ENCODE peak calls at places on chromosomes 6 and 20, in four cellular contexts. One of them, this sample, is unnamed.

GRCh38 chr6:87742106-87742505 is 40.1 kb upstream of the AKIRIN2 start:
- DNase-seq in HepG2: no peak
- DNase-seq in SK-N-SH: no peak
- DNase-seq in GM12878: no peak
- DNase-seq in this sample: no peak

GRCh38 chr6:108673602-108674001 is 112.9 kb downstream of the FOXO3 start:
- DNase-seq in HepG2: peak
- DNase-seq in SK-N-SH: no peak
- DNase-seq in GM12878: no peak
- DNase-seq in this sample: peak

GRCh38 chr20:12243327-12243726 is 325.6 kb downstream of the BTBD3 start:
- DNase-seq in GM12878: no peak
- DNase-seq in SK-N-SH: no peak
- DNase-seq in HepG2: no peak
- DNase-seq in this sample: no peak

GRCh38 chr20:39849664-39850063 is 839.4 kb downstream of the MAFB start:
- DNase-seq in GM12878: no peak
- DNase-seq in HepG2: no peak
- DNase-seq in SK-N-SH: peak
- DNase-seq in this sample: no peak

GRCh38 chr20:35523298-35523888 is 6.1 kb downstream of the C20orf173 start:
- DNase-seq in SK-N-SH: peak
- DNase-seq in GM12878: no peak
- DNase-seq in HepG2: peak
- DNase-seq in this sample: no peak

GRCh38 chr20:44336086-44336485 is 757 bp upstream of the R3HDML start:
- DNase-seq in HepG2: peak
- DNase-seq in GM12878: no peak
- DNase-seq in SK-N-SH: peak
- DNase-seq in this sample: no peak

GRCh38 chr20:64081620-64081964 is 1.7 kb downstream of the OPRL1 start:
- DNase-seq in HepG2: no peak
- DNase-seq in GM12878: no peak
- DNase-seq in SK-N-SH: no peak
- DNase-seq in this sample: no peak

GRCh38 chr20:37226889-37227288 is 34.7 kb downstream of the GHRH start:
- DNase-seq in GM12878: no peak
- DNase-seq in HepG2: no peak
- DNase-seq in SK-N-SH: no peak
- DNase-seq in this sample: no peak

GRCh38 chr6:20791932-20792331 is 257.7 kb downstream of the CDKAL1 start:
- DNase-seq in GM12878: no peak
- DNase-seq in HepG2: no peak
- DNase-seq in SK-N-SH: peak
- DNase-seq in this sample: no peak

GRCh38 chr20:37315293-37316110 is 26.0 kb downstream of the MANBAL start:
- DNase-seq in HepG2: no peak
- DNase-seq in GM12878: no peak
- DNase-seq in SK-N-SH: peak
- DNase-seq in this sample: no peak

GRCh38 chr6:42618686-42619085 is 54.9 kb downstream of the UBR2 start:
- DNase-seq in SK-N-SH: no peak
- DNase-seq in HepG2: no peak
- DNase-seq in GM12878: no peak
- DNase-seq in this sample: no peak

GRCh38 chr20:45372646-45373352 is 5.3 kb downstream of the TP53TG5 start:
- DNase-seq in SK-N-SH: no peak
- DNase-seq in GM12878: no peak
- DNase-seq in HepG2: no peak
- DNase-seq in this sample: no peak

GRCh38 chr20:39105551-39105950 is 143.4 kb downstream of the DHX35 start:
- DNase-seq in GM12878: no peak
- DNase-seq in HepG2: no peak
- DNase-seq in SK-N-SH: no peak
- DNase-seq in this sample: no peak

GRCh38 chr6:81894788-81895221 is 142.3 kb upstream of the TENT5A start:
- DNase-seq in SK-N-SH: no peak
- DNase-seq in HepG2: peak
- DNase-seq in GM12878: no peak
- DNase-seq in this sample: no peak

DNA sequence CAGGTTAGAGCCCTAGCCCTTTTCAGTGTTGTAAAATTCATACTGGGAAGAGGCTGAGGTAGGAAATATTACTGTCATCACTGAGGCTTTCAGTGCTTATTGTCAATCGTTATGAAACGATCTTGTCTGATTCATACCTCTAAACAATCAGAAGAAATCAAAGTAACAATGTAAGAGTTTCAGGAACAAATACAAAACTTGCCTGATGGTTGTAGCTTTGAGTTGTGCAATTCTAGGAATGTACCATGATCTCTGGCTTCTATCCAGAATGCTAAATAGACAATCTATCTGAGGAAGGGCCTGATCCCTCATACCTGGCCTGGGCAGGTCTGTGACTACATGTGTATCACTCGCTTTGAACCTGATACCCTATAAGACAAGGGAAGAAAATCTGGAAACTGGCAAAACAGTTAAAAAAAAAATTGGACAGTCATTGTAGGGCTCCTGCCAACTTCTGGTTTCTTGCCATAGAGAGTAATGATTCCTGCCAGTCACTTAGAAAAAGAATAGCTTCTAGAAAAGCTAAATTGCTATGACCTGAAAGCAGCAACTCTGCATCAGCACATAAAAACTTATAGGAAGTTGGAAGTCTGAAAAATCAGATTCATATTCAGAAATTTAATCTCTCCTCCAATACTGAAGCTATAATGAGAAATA is 234.7 kb downstream of the BTBD9 start:
- DNase-seq in HepG2: peak
- DNase-seq in SK-N-SH: no peak
- DNase-seq in GM12878: no peak
- DNase-seq in this sample: no peak
- TF ChIP-seq ZBTB33 in HepG2: no peak
- TF ChIP-seq ZBTB33 in SK-N-SH: no peak
- TF ChIP-seq ZBTB33 in GM12878: no peak
- TF ChIP-seq ZBTB33 in this sample: no peak

DNA sequence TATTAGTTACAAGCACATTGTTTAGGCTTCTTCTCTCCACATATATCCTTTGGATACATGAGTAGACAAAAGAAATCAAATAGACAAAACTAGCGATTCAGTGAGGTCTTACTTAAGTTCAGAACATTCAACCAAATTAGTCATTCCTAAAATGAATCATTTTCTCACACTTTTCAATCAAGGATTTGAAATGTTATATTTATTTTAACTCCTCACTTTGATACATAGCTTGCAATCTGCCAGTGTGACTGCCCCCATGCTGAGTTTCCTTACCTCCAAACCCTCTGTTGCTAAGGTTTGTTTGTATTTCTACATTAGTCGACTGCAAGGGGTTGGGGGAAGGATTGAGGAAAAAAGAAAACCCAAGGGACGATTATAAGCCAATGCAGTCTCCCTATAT is 3.5 kb upstream of the MOXD1 start:
- DNase-seq in GM12878: no peak
- DNase-seq in SK-N-SH: no peak
- DNase-seq in HepG2: no peak
- DNase-seq in this sample: no peak
- TF ChIP-seq RAD21 in GM12878: no peak
- TF ChIP-seq RAD21 in SK-N-SH: no peak
- TF ChIP-seq RAD21 in HepG2: no peak
- TF ChIP-seq RAD21 in this sample: no peak

GRCh38 chr6:134172020-134172766 is 119.8 kb upstream of the SLC2A12 start:
- DNase-seq in SK-N-SH: no peak
- DNase-seq in GM12878: no peak
- DNase-seq in HepG2: no peak
- DNase-seq in this sample: no peak

GRCh38 chr6:134173007-134173690 is 120.7 kb upstream of the SLC2A12 start:
- DNase-seq in GM12878: no peak
- DNase-seq in SK-N-SH: no peak
- DNase-seq in HepG2: no peak
- DNase-seq in this sample: no peak

GRCh38 chr6:134170844-134171243 is 118.4 kb upstream of the SLC2A12 start:
- DNase-seq in HepG2: no peak
- DNase-seq in GM12878: no peak
- DNase-seq in SK-N-SH: no peak
- DNase-seq in this sample: no peak

GRCh38 chr6:134169881-134170486 is 117.6 kb upstream of the SLC2A12 start:
- DNase-seq in GM12878: no peak
- DNase-seq in HepG2: no peak
- DNase-seq in SK-N-SH: no peak
- DNase-seq in this sample: no peak

DNA sequence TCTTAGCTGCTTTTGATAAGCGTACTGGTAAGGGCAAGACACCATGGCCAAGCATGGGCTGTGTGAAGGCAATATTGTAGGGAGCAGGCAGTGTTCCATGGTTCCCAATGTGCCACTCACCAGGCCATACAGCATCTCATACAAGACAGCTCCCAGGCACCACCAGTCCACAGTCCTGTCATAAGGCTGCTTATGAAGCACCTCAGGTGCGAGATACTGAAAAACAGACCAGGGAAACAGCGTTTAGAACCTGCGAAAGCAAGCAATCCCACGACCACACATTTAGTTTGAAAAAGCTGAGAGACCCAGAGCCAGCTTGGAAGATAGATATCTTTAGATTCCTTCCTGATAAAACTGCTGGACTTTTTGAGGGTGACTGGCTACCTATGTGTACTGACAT is 119.1 kb upstream of the SLC2A12 start:
- DNase-seq in HepG2: no peak
- DNase-seq in GM12878: no peak
- DNase-seq in SK-N-SH: no peak
- DNase-seq in this sample: no peak
- TF ChIP-seq ZBTB33 in HepG2: no peak
- TF ChIP-seq ZBTB33 in GM12878: no peak
- TF ChIP-seq ZBTB33 in SK-N-SH: no peak
- TF ChIP-seq ZBTB33 in this sample: no peak

GRCh38 chr20:57612436-57612835 is 7.8 kb downstream of the ZBP1 start:
- DNase-seq in SK-N-SH: no peak
- DNase-seq in GM12878: no peak
- DNase-seq in HepG2: no peak
- DNase-seq in this sample: no peak

GRCh38 chr20:57611605-57612311 is 8.5 kb downstream of the ZBP1 start:
- DNase-seq in HepG2: no peak
- DNase-seq in GM12878: no peak
- DNase-seq in SK-N-SH: no peak
- DNase-seq in this sample: no peak

GRCh38 chr20:57614490-57615471 is 5.4 kb downstream of the ZBP1 start:
- DNase-seq in SK-N-SH: no peak
- DNase-seq in GM12878: no peak
- DNase-seq in HepG2: no peak
- DNase-seq in this sample: no peak

GRCh38 chr20:57613481-57613921 is 6.7 kb downstream of the ZBP1 start:
- DNase-seq in GM12878: no peak
- DNase-seq in SK-N-SH: no peak
- DNase-seq in HepG2: no peak
- DNase-seq in this sample: no peak

DNA sequence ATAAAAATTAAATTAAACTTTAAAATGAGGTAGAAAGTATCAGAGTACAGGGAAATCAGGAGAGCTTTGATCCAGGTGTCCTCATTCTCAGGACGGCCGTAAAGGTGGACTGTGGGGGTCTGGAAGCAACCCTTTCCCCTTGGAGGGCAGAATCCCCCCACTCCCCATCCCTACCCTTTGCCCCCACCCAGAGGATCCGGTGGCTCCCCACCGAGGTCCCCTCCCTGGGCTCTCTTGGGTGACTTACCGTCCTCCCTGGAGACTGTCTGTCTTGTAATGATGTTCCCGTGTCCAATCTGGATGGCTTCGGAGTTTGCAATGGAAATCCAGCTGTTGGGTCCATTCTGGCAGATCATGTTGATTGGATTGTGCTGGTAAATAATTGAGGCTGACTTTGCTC is 7.3 kb downstream of the ZBP1 start:
- DNase-seq in HepG2: no peak
- DNase-seq in GM12878: no peak
- DNase-seq in SK-N-SH: no peak
- DNase-seq in this sample: no peak
- TF ChIP-seq RAD21 in HepG2: no peak
- TF ChIP-seq RAD21 in GM12878: no peak
- TF ChIP-seq RAD21 in SK-N-SH: no peak
- TF ChIP-seq RAD21 in this sample: no peak

GRCh38 chr20:2701671-2702081 is 9.1 kb downstream of the EBF4 start:
- DNase-seq in GM12878: no peak
- DNase-seq in HepG2: no peak
- DNase-seq in SK-N-SH: no peak
- DNase-seq in this sample: no peak

GRCh38 chr20:2698912-2699311 is 6.3 kb downstream of the EBF4 start:
- DNase-seq in SK-N-SH: no peak
- DNase-seq in GM12878: no peak
- DNase-seq in HepG2: no peak
- DNase-seq in this sample: no peak

GRCh38 chr20:2698186-2698817 is 5.7 kb downstream of the EBF4 start:
- DNase-seq in SK-N-SH: peak
- DNase-seq in HepG2: no peak
- DNase-seq in GM12878: no peak
- DNase-seq in this sample: no peak

GRCh38 chr20:2700913-2701620 is 8.5 kb downstream of the EBF4 start:
- DNase-seq in GM12878: no peak
- DNase-seq in HepG2: no peak
- DNase-seq in SK-N-SH: no peak
- DNase-seq in this sample: no peak

GRCh38 chr20:2699775-2700413 is 7.3 kb downstream of the EBF4 start:
- DNase-seq in HepG2: no peak
- DNase-seq in GM12878: no peak
- DNase-seq in SK-N-SH: no peak
- DNase-seq in this sample: no peak
- TF ChIP-seq ZBTB33 in HepG2: no peak
- TF ChIP-seq ZBTB33 in GM12878: no peak
- TF ChIP-seq ZBTB33 in SK-N-SH: no peak
- TF ChIP-seq ZBTB33 in this sample: no peak

GRCh38 chr6:29531668-29532067 is 27.9 kb downstream of the UBD start:
- DNase-seq in HepG2: no peak
- DNase-seq in SK-N-SH: no peak
- DNase-seq in GM12878: no peak
- DNase-seq in this sample: no peak
- TF ChIP-seq RAD21 in HepG2: no peak
- TF ChIP-seq RAD21 in SK-N-SH: no peak
- TF ChIP-seq RAD21 in GM12878: no peak
- TF ChIP-seq RAD21 in this sample: no peak

This sample was measured in HCT116.